ENCODE peak calls at places on chromosomes 3 and 15, in eight cellular contexts. One of them, this sample, is unnamed.
A peak's percentile ranks its signal among the peaks of the same experiment; 100 is the strongest.

GRCh38 chr15:39581501-39582285 is 814 bp downstream of the THBS1 start:
- DNase-seq in activated naive CD8-positive, alpha-beta T cell treated with anti-CD3 and anti-CD28 coated beads, Interleukin-2, amount 50 U/mL, for 24 hours: no peak
- DNase-seq in ovary: peak; percentile 64
- DNase-seq in fibroblast of pulmonary artery: peak; percentile 71
- DNase-seq in activated T-cell treated with anti-CD3 and anti-CD28 coated beads, Interleukin-2, amount 50 U/mL, for 72 hours: peak; percentile 14
- DNase-seq in GM03348: no peak
- DNase-seq in NCI-H526: peak; percentile 81
- DNase-seq in breast epithelium: peak; percentile 74
- DNase-seq in this sample: peak; percentile 86

GRCh38 chr3:58487140-58487886 is 4.6 kb upstream of the KCTD6 start:
- DNase-seq in activated naive CD8-positive, alpha-beta T cell treated with anti-CD3 and anti-CD28 coated beads, Interleukin-2, amount 50 U/mL, for 24 hours: no peak
- DNase-seq in fibroblast of pulmonary artery: peak; percentile 63
- DNase-seq in ovary: no peak
- DNase-seq in breast epithelium: no peak
- DNase-seq in NCI-H526: no peak
- DNase-seq in GM03348: peak; percentile 87
- DNase-seq in activated T-cell treated with anti-CD3 and anti-CD28 coated beads, Interleukin-2, amount 50 U/mL, for 72 hours: no peak
- DNase-seq in this sample: peak; percentile 57

GRCh38 chr3:38138347-38139190 is at the start of gene MYD88:
- DNase-seq in ovary: peak; percentile 78
- DNase-seq in activated T-cell treated with anti-CD3 and anti-CD28 coated beads, Interleukin-2, amount 50 U/mL, for 72 hours: peak; percentile 90
- DNase-seq in GM03348: peak; percentile 77
- DNase-seq in breast epithelium: peak; percentile 62
- DNase-seq in activated naive CD8-positive, alpha-beta T cell treated with anti-CD3 and anti-CD28 coated beads, Interleukin-2, amount 50 U/mL, for 24 hours: peak; percentile 90
- DNase-seq in NCI-H526: peak; percentile 80
- DNase-seq in fibroblast of pulmonary artery: peak; percentile 56
- DNase-seq in this sample: peak; percentile 66

GRCh38 chr15:100569406-100569805 is 32.6 kb downstream of the LINS1 start:
- DNase-seq in fibroblast of pulmonary artery: no peak
- DNase-seq in breast epithelium: no peak
- DNase-seq in ovary: no peak
- DNase-seq in activated T-cell treated with anti-CD3 and anti-CD28 coated beads, Interleukin-2, amount 50 U/mL, for 72 hours: no peak
- DNase-seq in activated naive CD8-positive, alpha-beta T cell treated with anti-CD3 and anti-CD28 coated beads, Interleukin-2, amount 50 U/mL, for 24 hours: no peak
- DNase-seq in GM03348: no peak
- DNase-seq in NCI-H526: no peak
- DNase-seq in this sample: no peak

GRCh38 chr3:123686254-123686653 is 101.4 kb upstream of the HACD2 start:
- DNase-seq in ovary: no peak
- DNase-seq in activated naive CD8-positive, alpha-beta T cell treated with anti-CD3 and anti-CD28 coated beads, Interleukin-2, amount 50 U/mL, for 24 hours: no peak
- DNase-seq in activated T-cell treated with anti-CD3 and anti-CD28 coated beads, Interleukin-2, amount 50 U/mL, for 72 hours: no peak
- DNase-seq in NCI-H526: no peak
- DNase-seq in GM03348: no peak
- DNase-seq in fibroblast of pulmonary artery: no peak
- DNase-seq in breast epithelium: no peak
- DNase-seq in this sample: no peak

GRCh38 chr3:40173291-40173710 is 136.2 kb upstream of the EIF1B start:
- DNase-seq in activated naive CD8-positive, alpha-beta T cell treated with anti-CD3 and anti-CD28 coated beads, Interleukin-2, amount 50 U/mL, for 24 hours: no peak
- DNase-seq in GM03348: no peak
- DNase-seq in activated T-cell treated with anti-CD3 and anti-CD28 coated beads, Interleukin-2, amount 50 U/mL, for 72 hours: no peak
- DNase-seq in breast epithelium: no peak
- DNase-seq in fibroblast of pulmonary artery: no peak
- DNase-seq in ovary: no peak
- DNase-seq in NCI-H526: no peak
- DNase-seq in this sample: no peak

GRCh38 chr3:144189044-144189443 is 217.4 kb downstream of the DIPK2A start:
- DNase-seq in fibroblast of pulmonary artery: peak; percentile 20
- DNase-seq in activated naive CD8-positive, alpha-beta T cell treated with anti-CD3 and anti-CD28 coated beads, Interleukin-2, amount 50 U/mL, for 24 hours: no peak
- DNase-seq in breast epithelium: no peak
- DNase-seq in NCI-H526: no peak
- DNase-seq in ovary: no peak
- DNase-seq in GM03348: no peak
- DNase-seq in activated T-cell treated with anti-CD3 and anti-CD28 coated beads, Interleukin-2, amount 50 U/mL, for 72 hours: no peak
- DNase-seq in this sample: peak; percentile 1

GRCh38 chr15:71194286-71194685 is 79.0 kb downstream of the THSD4 start:
- DNase-seq in NCI-H526: no peak
- DNase-seq in activated naive CD8-positive, alpha-beta T cell treated with anti-CD3 and anti-CD28 coated beads, Interleukin-2, amount 50 U/mL, for 24 hours: no peak
- DNase-seq in GM03348: no peak
- DNase-seq in activated T-cell treated with anti-CD3 and anti-CD28 coated beads, Interleukin-2, amount 50 U/mL, for 72 hours: no peak
- DNase-seq in ovary: no peak
- DNase-seq in breast epithelium: no peak
- DNase-seq in fibroblast of pulmonary artery: no peak
- DNase-seq in this sample: no peak

GRCh38 chr3:22922317-22922716 is 280.8 kb upstream of the UBE2E2 start:
- DNase-seq in GM03348: peak; percentile 18
- DNase-seq in NCI-H526: peak; percentile 43
- DNase-seq in activated T-cell treated with anti-CD3 and anti-CD28 coated beads, Interleukin-2, amount 50 U/mL, for 72 hours: no peak
- DNase-seq in fibroblast of pulmonary artery: peak; percentile 27
- DNase-seq in ovary: no peak
- DNase-seq in activated naive CD8-positive, alpha-beta T cell treated with anti-CD3 and anti-CD28 coated beads, Interleukin-2, amount 50 U/mL, for 24 hours: no peak
- DNase-seq in breast epithelium: no peak
- DNase-seq in this sample: peak; percentile 30

GRCh38 chr3:15330031-15330596 is 2.3 kb downstream of the SH3BP5 start:
- DNase-seq in ovary: peak; percentile 63
- DNase-seq in activated naive CD8-positive, alpha-beta T cell treated with anti-CD3 and anti-CD28 coated beads, Interleukin-2, amount 50 U/mL, for 24 hours: no peak
- DNase-seq in activated T-cell treated with anti-CD3 and anti-CD28 coated beads, Interleukin-2, amount 50 U/mL, for 72 hours: no peak
- DNase-seq in fibroblast of pulmonary artery: peak; percentile 81
- DNase-seq in breast epithelium: peak; percentile 67
- DNase-seq in NCI-H526: no peak
- DNase-seq in GM03348: peak; percentile 79
- DNase-seq in this sample: no peak

GRCh38 chr3:57966823-57967222 is 41.4 kb upstream of the FLNB start:
- DNase-seq in ovary: no peak
- DNase-seq in activated T-cell treated with anti-CD3 and anti-CD28 coated beads, Interleukin-2, amount 50 U/mL, for 72 hours: no peak
- DNase-seq in fibroblast of pulmonary artery: peak; percentile 84
- DNase-seq in activated naive CD8-positive, alpha-beta T cell treated with anti-CD3 and anti-CD28 coated beads, Interleukin-2, amount 50 U/mL, for 24 hours: no peak
- DNase-seq in GM03348: no peak
- DNase-seq in breast epithelium: no peak
- DNase-seq in NCI-H526: no peak
- DNase-seq in this sample: no peak

GRCh38 chr3:176633511-176633910 is 563.8 kb downstream of the TBL1XR1 start:
- DNase-seq in activated naive CD8-positive, alpha-beta T cell treated with anti-CD3 and anti-CD28 coated beads, Interleukin-2, amount 50 U/mL, for 24 hours: no peak
- DNase-seq in activated T-cell treated with anti-CD3 and anti-CD28 coated beads, Interleukin-2, amount 50 U/mL, for 72 hours: no peak
- DNase-seq in breast epithelium: no peak
- DNase-seq in NCI-H526: peak; percentile 91
- DNase-seq in ovary: no peak
- DNase-seq in GM03348: no peak
- DNase-seq in fibroblast of pulmonary artery: no peak
- DNase-seq in this sample: no peak

GRCh38 chr15:29097168-29097567 is 172.5 kb downstream of the NSMCE3 start:
- DNase-seq in activated naive CD8-positive, alpha-beta T cell treated with anti-CD3 and anti-CD28 coated beads, Interleukin-2, amount 50 U/mL, for 24 hours: no peak
- DNase-seq in GM03348: no peak
- DNase-seq in ovary: no peak
- DNase-seq in NCI-H526: no peak
- DNase-seq in fibroblast of pulmonary artery: no peak
- DNase-seq in breast epithelium: no peak
- DNase-seq in activated T-cell treated with anti-CD3 and anti-CD28 coated beads, Interleukin-2, amount 50 U/mL, for 72 hours: no peak
- DNase-seq in this sample: no peak

GRCh38 chr3:82055792-82056191 is 294.3 kb upstream of the GBE1 start:
- DNase-seq in breast epithelium: peak; percentile 18
- DNase-seq in NCI-H526: no peak
- DNase-seq in fibroblast of pulmonary artery: no peak
- DNase-seq in ovary: no peak
- DNase-seq in GM03348: no peak
- DNase-seq in activated T-cell treated with anti-CD3 and anti-CD28 coated beads, Interleukin-2, amount 50 U/mL, for 72 hours: no peak
- DNase-seq in activated naive CD8-positive, alpha-beta T cell treated with anti-CD3 and anti-CD28 coated beads, Interleukin-2, amount 50 U/mL, for 24 hours: no peak
- DNase-seq in this sample: peak; percentile 40

GRCh38 chr3:197736010-197736490 is 654 bp downstream of the RUBCN start:
- DNase-seq in breast epithelium: no peak
- DNase-seq in NCI-H526: peak; percentile 50
- DNase-seq in GM03348: peak; percentile 48
- DNase-seq in fibroblast of pulmonary artery: no peak
- DNase-seq in activated T-cell treated with anti-CD3 and anti-CD28 coated beads, Interleukin-2, amount 50 U/mL, for 72 hours: peak; percentile 60
- DNase-seq in activated naive CD8-positive, alpha-beta T cell treated with anti-CD3 and anti-CD28 coated beads, Interleukin-2, amount 50 U/mL, for 24 hours: peak; percentile 62
- DNase-seq in ovary: no peak
- DNase-seq in this sample: peak; percentile 60

This sample was measured in kidney tubule cell.